ENCODE peak calls at places on chromosomes 11 and 22, in four cellular contexts. V is heart right ventricle, J is sigmoid colon, G is MM.1S. E is an unnamed sample. For H3K36me3, the result is how much of the 10 kb centered on the place peaks cover.

GRCh38 chr11:11520231-11521015 is 101.4 kb downstream of the GALNT18 start:
- DNase-seq in G (no peak), J (peak), V (no peak), E (no peak)

GRCh38 chr11:132402056-132402684 is 1031.8 kb downstream of the NTM start:
- DNase-seq in J (no peak), V (peak), G (peak), E (no peak)

GRCh38 chr22:37242395-37242918 is 1.6 kb downstream of the RAC2 start:
- DNase-seq in V (peak), G (peak), J (peak), E (peak)

GRCh38 chr22:37416806-37417205 is 10.5 kb downstream of the ELFN2 start:
- DNase-seq in J (no peak), G (no peak), V (no peak), E (no peak)

GRCh38 chr11:131823772-131824171 is 453.4 kb downstream of the NTM start:
- DNase-seq in V (no peak), G (no peak), J (no peak), E (no peak)

GRCh38 chr22:43289976-43290663 is 53.1 kb downstream of the SCUBE1 start:
- DNase-seq in J (peak), V (no peak), G (no peak), E (peak)

GRCh38 chr22:23230348-23231068 is 50.2 kb downstream of the BCR start:
- DNase-seq in J (no peak), V (no peak), G (no peak), E (no peak)

GRCh38 chr22:24428751-24429410 is 1.5 kb downstream of the ADORA2A start:
- DNase-seq in V (no peak), J (no peak), G (peak), E (no peak)

GRCh38 chr11:19595840-19596751 is 116.5 kb upstream of the NAV2 start:
- DNase-seq in J (peak), V (peak), G (no peak), E (peak)

DNA sequence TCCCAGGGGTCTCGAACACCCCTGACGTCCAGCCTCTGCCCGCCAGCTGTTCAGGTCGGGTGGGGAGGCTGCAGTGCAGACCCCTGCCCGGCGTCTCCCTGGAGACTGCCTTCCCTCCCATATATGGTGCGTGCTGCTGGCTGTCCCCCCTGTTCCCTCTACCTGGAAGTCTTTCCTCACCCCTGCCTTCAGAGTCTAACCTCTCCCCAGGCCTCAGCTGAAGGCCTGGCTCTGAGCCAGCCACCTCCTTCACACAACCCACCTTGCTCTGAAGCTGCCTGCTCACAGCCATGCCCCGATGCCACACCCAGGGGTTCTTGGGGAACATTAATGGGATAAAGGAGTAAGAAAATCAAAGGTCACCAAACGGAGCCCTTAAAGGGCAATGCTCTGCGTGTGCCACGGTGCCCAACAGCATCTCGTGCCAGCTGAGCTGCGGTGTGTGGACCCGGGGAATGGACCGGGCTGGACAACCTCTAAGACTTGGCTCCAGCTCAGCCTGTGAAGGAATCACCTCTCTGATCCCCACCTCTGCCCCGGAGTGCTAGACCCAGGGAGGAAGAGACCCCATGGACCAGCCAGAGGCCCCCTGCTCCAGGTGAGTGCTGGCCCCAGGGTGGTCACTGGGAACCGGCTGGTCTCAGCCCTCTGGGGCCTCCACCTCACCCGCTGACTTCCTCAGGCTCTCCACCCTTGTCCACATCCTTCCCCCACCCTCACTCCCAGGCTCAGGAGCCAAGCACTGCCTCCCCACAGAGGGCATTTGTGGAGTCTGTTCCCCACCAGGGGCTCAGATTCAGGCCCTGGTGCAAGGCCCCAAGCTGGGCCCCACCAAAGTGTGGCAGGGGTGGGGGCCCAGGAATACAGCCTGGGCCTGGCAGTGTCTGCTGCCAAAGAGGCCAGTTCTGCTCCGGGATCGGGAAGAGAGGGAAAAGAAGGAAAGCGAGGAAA is at the start of gene NLRP6:
- DNase-seq in V (peak), J (peak), G (no peak), E (no peak)
- H3K36me3 ChIP-seq in V (under half), J (under half), G (under half), E (under half)

GRCh38 chr22:45435544-45436139 is 22.1 kb downstream of the RIBC2 start:
- DNase-seq in G (peak), J (peak), V (peak), E (peak)
- H3K27ac ChIP-seq in G (no peak), J (peak), V (no peak), E (no peak)

GRCh38 chr11:116856423-116856822 is 19.0 kb upstream of the APOA1 start:
- DNase-seq in V (no peak), G (no peak), J (no peak), E (no peak)
- H3K36me3 ChIP-seq in V (half or more), G (under half), J (half or more), E (under half)

DNA sequence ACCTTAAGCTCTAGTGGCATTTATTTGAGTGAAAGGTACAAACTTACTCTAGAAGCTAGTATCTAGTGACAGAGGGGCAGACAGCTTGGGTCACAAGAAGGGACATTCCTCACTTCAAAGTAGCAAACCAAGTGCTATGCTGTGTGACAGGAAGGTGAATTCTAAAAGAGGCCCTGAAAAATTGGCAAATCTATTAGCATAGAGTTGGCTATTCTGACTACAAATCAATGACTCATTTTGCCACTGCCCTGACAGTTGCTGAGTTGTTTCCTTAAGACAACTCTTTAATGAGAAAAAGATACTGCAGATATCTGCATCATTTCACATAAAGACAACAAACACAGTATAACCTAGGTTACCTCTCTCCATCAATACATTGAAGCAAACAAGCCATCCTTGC is 524.0 kb upstream of the LRRC4C start:
- DNase-seq in J (no peak), G (no peak), V (no peak), E (no peak)
- H3K27ac ChIP-seq in J (no peak), G (no peak), V (no peak), E (no peak)

GRCh38 chr11:108319541-108320145 is 96.8 kb downstream of the ATM start:
- DNase-seq in G (no peak), V (no peak), J (no peak), E (no peak)
- H3K36me3 ChIP-seq in G (under half), V (half or more), J (half or more), E (under half)

E was measured in psoas muscle.